ENCODE peak calls at places on chromosomes 2 and 18, in six cellular contexts. H is fibroblast of lung, T is right lobe of liver, I is PC-3, Z is K562, Y is uterus. K is an unnamed sample.

GRCh38 chr2:206424134-206424533 is 19.2 kb upstream of the ADAM23 start:
- DNase-seq in H (peak; percentile 24), T (no peak), I (peak; percentile 10), Z (no peak), Y (no peak), K (no peak)

GRCh38 chr18:60684843-60685513 is 312.4 kb upstream of the MC4R start:
- DNase-seq in H (peak; percentile 29), T (no peak), I (peak; percentile 42), Z (no peak), Y (no peak), K (no peak)

GRCh38 chr2:103386872-103387271 is 625.0 kb downstream of the TMEM182 start:
- DNase-seq in H (no peak), T (no peak), I (no peak), Z (no peak), Y (no peak), K (no peak)

GRCh38 chr2:165144315-165144714 is 59.5 kb downstream of the SCN3A start:
- DNase-seq in H (no peak), T (no peak), I (no peak), Z (no peak), Y (no peak), K (no peak)

GRCh38 chr2:88615822-88616221 is 11.4 kb downstream of the EIF2AK3 start:
- DNase-seq in H (no peak), T (no peak), I (no peak), Z (no peak), Y (no peak), K (no peak)

GRCh38 chr2:239721991-239722759 is 303.0 kb downstream of the NDUFA10 start:
- DNase-seq in H (no peak), T (no peak), I (no peak), Z (no peak), Y (peak; percentile 6), K (no peak)

GRCh38 chr2:46386763-46387162 is 89.6 kb downstream of the EPAS1 start:
- DNase-seq in H (no peak), T (no peak), I (no peak), Z (no peak), Y (no peak), K (no peak)

GRCh38 chr18:3015203-3015590 is 2.3 kb upstream of the LPIN2 start:
- DNase-seq in H (peak; percentile 77), T (no peak), I (peak; percentile 89), Z (peak; percentile 39), Y (no peak), K (no peak)

GRCh38 chr2:237432484-237433092 is 18.6 kb upstream of the COL6A3 start:
- DNase-seq in H (peak; percentile 98), T (no peak), I (peak; percentile 97), Z (no peak), Y (no peak), K (peak; percentile 63)

GRCh38 chr2:72214429-72215143 is 66.9 kb upstream of the CYP26B1 start:
- DNase-seq in H (peak; percentile 86), T (no peak), I (peak; percentile 43), Z (no peak), Y (no peak), K (no peak)

GRCh38 chr2:89833116-89833779 is 1141.8 kb downstream of the RPIA start:
- DNase-seq in H (no peak), T (no peak), I (no peak), Z (no peak), Y (no peak), K (no peak)

GRCh38 chr2:49224426-49225010 is 70.2 kb upstream of the FSHR start:
- DNase-seq in H (peak; percentile 3), T (no peak), I (no peak), Z (no peak), Y (peak; percentile 21), K (no peak)

GRCh38 chr18:28281400-28281799 is 104.5 kb upstream of the CDH2 start:
- DNase-seq in H (peak; percentile 11), T (no peak), I (peak; percentile 20), Z (no peak), Y (no peak), K (no peak)

GRCh38 chr18:34977787-34978532 is 63.3 kb upstream of the MAPRE2 start:
- DNase-seq in H (no peak), T (peak; percentile 74), I (no peak), Z (peak; percentile 18), Y (no peak), K (peak; percentile 67)

GRCh38 chr2:197121756-197122385 is 188.7 kb downstream of the ANKRD44 start:
- DNase-seq in H (no peak), T (no peak), I (no peak), Z (no peak), Y (no peak), K (no peak)

GRCh38 chr2:143533846-143534245 is 404.6 kb downstream of the ARHGAP15 start:
- DNase-seq in H (no peak), T (no peak), I (no peak), Z (no peak), Y (no peak), K (no peak)

GRCh38 chr18:31497404-31497710 is 620 bp upstream of the DSG2 start:
- DNase-seq in H (no peak), T (no peak), I (no peak), Z (no peak), Y (no peak), K (no peak)

GRCh38 chr2:127415593-127416485 is 2.4 kb upstream of the PROC start:
- DNase-seq in H (peak; percentile 36), T (peak; percentile 88), I (peak; percentile 82), Z (peak; percentile 80), Y (no peak), K (peak; percentile 74)

GRCh38 chr2:52818958-52819357 is 948.6 kb upstream of the CHAC2 start:
- DNase-seq in H (no peak), T (no peak), I (no peak), Z (no peak), Y (no peak), K (no peak)

GRCh38 chr18:23307567-23308295 is 145.4 kb upstream of the RIOK3 start:
- DNase-seq in H (peak; percentile 84), T (peak; percentile 40), I (peak; percentile 32), Z (no peak), Y (peak; percentile 39), K (peak; percentile 72)

GRCh38 chr2:155546715-155547555 is 785.6 kb downstream of the NR4A2 start:
- DNase-seq in H (peak; percentile 8), T (no peak), I (no peak), Z (no peak), Y (no peak), K (no peak)

GRCh38 chr2:226434702-226435101 is 364.9 kb downstream of the IRS1 start:
- DNase-seq in H (no peak), T (no peak), I (no peak), Z (no peak), Y (no peak), K (no peak)

GRCh38 chr18:10757349-10757748 is 231.5 kb downstream of the NAPG start:
- DNase-seq in H (no peak), T (no peak), I (no peak), Z (no peak), Y (no peak), K (no peak)

GRCh38 chr18:3152294-3152693 is 67.5 kb downstream of the MYOM1 start:
- DNase-seq in H (no peak), T (no peak), I (no peak), Z (no peak), Y (no peak), K (no peak)

GRCh38 chr18:22267697-22268096 is 98.3 kb downstream of the GATA6 start:
- DNase-seq in H (no peak), T (no peak), I (no peak), Z (no peak), Y (no peak), K (no peak)

GRCh38 chr18:26407721-26408601 is 140.4 kb downstream of the KCTD1 start:
- DNase-seq in H (no peak), T (no peak), I (peak; percentile 17), Z (no peak), Y (no peak), K (no peak)

GRCh38 chr2:63189026-63189425 is 138.4 kb downstream of the OTX1 start:
- DNase-seq in H (peak; percentile 35), T (peak; percentile 30), I (peak; percentile 68), Z (peak; percentile 20), Y (no peak), K (peak; percentile 41)

GRCh38 chr18:11859903-11860407 is 8.7 kb downstream of the CHMP1B start:
- DNase-seq in H (peak; percentile 88), T (no peak), I (peak; percentile 98), Z (no peak), Y (no peak), K (no peak)

GRCh38 chr2:65639156-65639876 is 206.9 kb upstream of the SPRED2 start:
- DNase-seq in H (peak; percentile 97), T (no peak), I (peak; percentile 20), Z (no peak), Y (peak; percentile 77), K (no peak)

GRCh38 chr18:35386600-35387366 is 9.6 kb upstream of the ZNF396 start:
- DNase-seq in H (peak; percentile 74), T (peak; percentile 47), I (peak; percentile 66), Z (peak; percentile 78), Y (peak; percentile 28), K (peak; percentile 51)

GRCh38 chr2:159251296-159252173 is 35.0 kb downstream of the WDSUB1 start:
- DNase-seq in H (no peak), T (no peak), I (no peak), Z (no peak), Y (no peak), K (no peak)

GRCh38 chr2:32063310-32064020 is at the start of gene SPAST:
- DNase-seq in H (peak; percentile 96), T (peak; percentile 99), I (peak; percentile 99), Z (peak; percentile 96), Y (peak; percentile 96), K (peak; percentile 95)
- H3K4me3 ChIP-seq in H (peak within 1 kb of the TSS; percentile 66), T (peak within 1 kb of the TSS; percentile 87), I (peak within 1 kb of the TSS; percentile 93), Z (peak within 1 kb of the TSS; percentile 96), Y (peak within 1 kb of the TSS; percentile 80), K (peak within 1 kb of the TSS; percentile 98)

DNA sequence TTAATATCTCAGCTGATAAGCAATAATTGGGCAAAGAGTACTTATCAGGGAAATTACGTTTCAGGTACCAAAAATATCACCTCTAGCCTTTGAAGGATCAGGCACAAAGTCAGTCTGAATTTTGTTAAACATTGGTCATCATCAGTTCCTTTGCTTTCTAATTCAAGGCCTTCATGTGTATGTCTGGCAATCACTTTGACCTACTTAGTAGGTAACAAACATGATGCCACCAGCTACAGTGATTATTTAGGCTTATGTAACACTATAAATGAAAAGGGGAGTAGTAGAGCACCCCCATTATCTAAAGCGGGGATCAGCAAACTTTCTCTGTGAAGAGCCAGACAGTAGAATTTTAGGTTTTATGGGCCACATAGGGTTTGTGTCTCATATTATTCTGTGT is 75.1 kb downstream of the RTN4 start:
- DNase-seq in H (no peak), T (no peak), I (no peak), Z (no peak), Y (no peak), K (no peak)
- H3K4me1 ChIP-seq in H (peaks cover 13% of the 10 kb centered on the region), T (peaks cover 4% of the 10 kb centered on the region), I (peaks cover 20% of the 10 kb centered on the region), Z (no peaks in the 10 kb centered on the region), Y (peaks cover 10% of the 10 kb centered on the region), K (peaks cover 11% of the 10 kb centered on the region)

DNA sequence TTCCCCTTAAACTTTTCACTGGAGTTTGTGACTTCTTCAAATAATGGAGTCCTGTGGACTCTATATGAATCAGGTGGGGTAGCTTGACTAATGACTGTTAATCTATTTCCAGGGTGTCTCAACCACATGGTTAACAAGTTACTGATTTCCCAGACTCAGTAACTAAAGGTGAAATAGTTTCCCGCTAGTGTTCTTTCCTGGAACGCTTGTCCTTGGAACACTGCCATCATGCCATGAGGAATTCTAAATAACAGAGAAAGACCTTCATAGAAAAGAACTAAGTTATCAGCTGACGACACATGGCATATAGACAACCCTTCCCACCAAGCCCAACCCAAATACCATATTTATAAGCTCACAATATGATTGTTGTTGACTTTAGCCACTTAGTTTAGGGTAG is 1027.9 kb upstream of the FAM98A start:
- DNase-seq in H (no peak), T (no peak), I (no peak), Z (no peak), Y (no peak), K (no peak)
- H3K9me3 ChIP-seq in H (no peaks in the 10 kb centered on the region), T (no peaks in the 10 kb centered on the region), I (peaks cover 5% of the 10 kb centered on the region), Z (no peaks in the 10 kb centered on the region), Y (no peaks in the 10 kb centered on the region), K (no peaks in the 10 kb centered on the region)

GRCh38 chr2:45001629-45002385 is 7.4 kb downstream of the SIX2 start:
- DNase-seq in H (no peak), T (no peak), I (no peak), Z (no peak), Y (no peak), K (no peak)
- H3K4me3 ChIP-seq in H (no peak overlapping the region), T (no peak overlapping the region), I (no peak overlapping the region), Z (no peak overlapping the region), Y (no peak overlapping the region), K (no peak overlapping the region)

K was measured in CD4-positive, CD25-positive, alpha-beta regulatory T cell.